ENCODE peak calls at places on chromosomes 11 and 22, in eight cellular contexts. Q, V, U, K, H, A, B and O are unnamed samples.

GRCh38 chr11:70542811-70543210 is 144.5 kb downstream of the CTTN start:
- DNase-seq in Q (no peak), V (no peak), U (peak; percentile 79), K (no peak), H (no peak), A (no peak), B (no peak), O (no peak)

GRCh38 chr11:130904380-130904779 is 11.9 kb downstream of the SNX19 start:
- DNase-seq in Q (no peak), V (peak; percentile 40), U (peak; percentile 54), K (no peak), H (peak; percentile 29), A (no peak), B (peak; percentile 20), O (no peak)

GRCh38 chr22:35092146-35092805 is 26.3 kb downstream of the ISX start:
- DNase-seq in Q (no peak), V (no peak), U (no peak), K (no peak), H (no peak), A (no peak), B (no peak), O (no peak)

GRCh38 chr11:88104408-88104807 is 70.8 kb downstream of the RAB38 start:
- DNase-seq in Q (no peak), V (no peak), U (no peak), K (peak; percentile 81), H (no peak), A (no peak), B (no peak), O (peak; percentile 40)

GRCh38 chr11:127023991-127024390 is 23.4 kb upstream of the KIRREL3 start:
- DNase-seq in Q (peak; percentile 3), V (no peak), U (no peak), K (peak; percentile 37), H (peak; percentile 6), A (no peak), B (no peak), O (peak; percentile 52)

GRCh38 chr11:91639359-91639758 is 585.3 kb upstream of the FAT3 start:
- DNase-seq in Q (no peak), V (no peak), U (no peak), K (no peak), H (no peak), A (no peak), B (peak; percentile 38), O (no peak)

GRCh38 chr11:14971865-14972580 is at the start of gene CALCA:
- DNase-seq in Q (no peak), V (peak; percentile 73), U (peak; percentile 50), K (no peak), H (no peak), A (no peak), B (no peak), O (no peak)

GRCh38 chr22:23402275-23403151 is 177.6 kb downstream of the IGLL1 start:
- DNase-seq in Q (peak; percentile 15), V (peak; percentile 92), U (peak; percentile 89), K (peak; percentile 82), H (peak; percentile 55), A (peak; percentile 19), B (peak; percentile 92), O (peak; percentile 81)

GRCh38 chr22:27107824-27108223 is 450.4 kb downstream of the MIAT start:
- DNase-seq in Q (peak; percentile 98), V (peak; percentile 55), U (peak; percentile 86), K (peak; percentile 91), H (peak; percentile 99), A (peak; percentile 94), B (no peak), O (peak; percentile 94)

DNA sequence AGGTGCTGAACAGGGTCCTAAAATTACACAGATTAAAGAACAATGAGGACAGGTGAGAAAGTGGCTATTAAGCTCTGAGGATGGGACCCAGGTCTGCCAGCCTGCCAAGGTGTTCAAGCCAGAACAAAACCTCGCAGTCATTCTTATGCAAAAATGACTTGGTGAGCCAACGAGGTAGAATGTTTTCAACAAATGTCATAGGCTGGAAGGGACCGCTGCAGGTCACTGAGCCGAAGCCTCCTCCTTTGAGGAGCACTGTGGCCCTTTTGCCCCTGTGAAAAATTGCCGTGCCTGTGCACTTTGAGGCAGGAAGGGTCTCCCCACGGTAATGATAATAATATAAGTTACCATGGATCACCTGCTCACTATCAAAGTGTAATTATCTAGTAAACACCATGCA is 216.2 kb downstream of the DSCAML1 start:
- DNase-seq in Q (no peak), V (no peak), U (no peak), K (no peak), H (no peak), A (no peak), B (no peak), O (no peak)
- H3K4me3 ChIP-seq in Q (no peak overlapping the region), V (no peak overlapping the region), U (no peak overlapping the region), K (no peak overlapping the region), H (no peak overlapping the region), A (no peak overlapping the region), B (no peak overlapping the region), O (no peak overlapping the region)

GRCh38 chr11:46285173-46285572 is 7.7 kb downstream of the CREB3L1 start:
- DNase-seq in Q (no peak), V (no peak), U (no peak), K (no peak), H (no peak), A (no peak), B (no peak), O (no peak)
- H3K4me2 ChIP-seq in Q (peak overlapping the region; percentile 32), V (no peak overlapping the region), U (peak overlapping the region; percentile 54), K (no peak overlapping the region), H (peak overlapping the region; percentile 71), A (peak overlapping the region; percentile 86), B (no peak overlapping the region), O (no peak overlapping the region)

DNA sequence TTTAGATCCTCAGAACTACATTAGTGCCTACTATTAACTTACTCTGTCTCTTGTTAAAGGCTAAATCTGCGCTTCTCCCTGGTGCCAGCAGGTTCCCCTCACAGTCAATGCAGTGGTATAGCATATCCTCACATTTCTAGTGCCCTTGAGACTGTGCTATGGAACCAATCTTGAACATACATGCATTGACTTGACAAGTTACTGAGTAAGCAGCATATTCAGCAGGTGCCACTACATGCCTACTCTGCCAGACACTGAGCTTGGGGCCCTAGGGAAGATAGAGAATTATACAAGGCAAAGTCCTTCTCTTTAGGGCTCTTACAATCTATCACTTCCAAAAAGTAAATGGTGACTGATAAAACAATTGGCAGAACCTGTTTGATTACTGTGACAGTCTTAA is 3.2 kb downstream of the FUT4 start:
- DNase-seq in Q (no peak), V (no peak), U (no peak), K (no peak), H (no peak), A (no peak), B (no peak), O (peak; percentile 19)
- H3K4me3 ChIP-seq in Q (peak overlapping the region; percentile 21), V (no peak overlapping the region), U (peak overlapping the region; percentile 87), K (no peak overlapping the region), H (peak overlapping the region; percentile 69), A (no peak overlapping the region), B (no peak overlapping the region), O (no peak overlapping the region)

GRCh38 chr22:49769691-49770315 is 57.9 kb downstream of the BRD1 start:
- DNase-seq in Q (no peak), V (no peak), U (peak; percentile 75), K (no peak), H (no peak), A (no peak), B (no peak), O (no peak)
- H3K4me2 ChIP-seq in Q (no peak overlapping the region), V (no peak overlapping the region), U (no peak overlapping the region), K (no peak overlapping the region), H (no peak overlapping the region), A (no peak overlapping the region), B (no peak overlapping the region), O (no peak overlapping the region)

GRCh38 chr22:45971389-45972028 is 5.5 kb downstream of the WNT7B start:
- DNase-seq in Q (peak; percentile 23), V (no peak), U (peak; percentile 89), K (no peak), H (peak; percentile 14), A (no peak), B (no peak), O (no peak)

GRCh38 chr22:45969414-45969799 is 7.6 kb downstream of the WNT7B start:
- DNase-seq in Q (peak; percentile 62), V (peak; percentile 53), U (no peak), K (peak; percentile 71), H (no peak), A (no peak), B (no peak), O (no peak)

GRCh38 chr22:45969801-45970464 is 7.0 kb downstream of the WNT7B start:
- DNase-seq in Q (peak; percentile 11), V (no peak), U (peak; percentile 92), K (no peak), H (peak; percentile 25), A (no peak), B (no peak), O (no peak)

GRCh38 chr22:45972091-45972867 is 4.7 kb downstream of the WNT7B start:
- DNase-seq in Q (peak; percentile 32), V (no peak), U (peak; percentile 93), K (no peak), H (peak; percentile 58), A (no peak), B (no peak), O (no peak)

GRCh38 chr22:45970709-45971388 is 6.1 kb downstream of the WNT7B start:
- DNase-seq in Q (peak; percentile 53), V (peak; percentile 53), U (peak; percentile 90), K (no peak), H (peak; percentile 72), A (peak; percentile 47), B (no peak), O (no peak)
- H3K4me3 ChIP-seq in Q (peak overlapping the region; percentile 74), V (no peak overlapping the region), U (peak overlapping the region; percentile 62), K (peak overlapping the region; percentile 6), H (peak overlapping the region; percentile 42), A (peak overlapping the region; percentile 21), B (no peak overlapping the region), O (no peak overlapping the region)

GRCh38 chr11:68036717-68037239 is 2.0 kb upstream of the TCIRG1 start:
- DNase-seq in Q (no peak), V (no peak), U (peak; percentile 84), K (no peak), H (no peak), A (no peak), B (no peak), O (no peak)
- H3K4me2 ChIP-seq in Q (no peak overlapping the region), V (no peak overlapping the region), U (no peak overlapping the region), K (no peak overlapping the region), H (no peak overlapping the region), A (no peak overlapping the region), B (no peak overlapping the region), O (no peak overlapping the region)